ENCODE peak calls at places on chromosomes 4 and X, in seven cellular contexts. A is activated CD4-positive, alpha-beta T cell treated with anti-CD3 and anti-CD28 coated beads, Interleukin-2, amount 50 U/mL, for 24 hours; Y is cardiac fibroblast; K is uterus; Z is A549; W is RKO; N is COR-L47. M is an unnamed sample.

GRCh38 chr4:138857399-138857798 is 158.2 kb upstream of the NOCT start:
- DNase-seq in A (no peak), Y (no peak), K (no peak), Z (no peak), W (no peak), N (no peak), M (no peak)

GRCh38 chr4:23770011-23770410 is 119.8 kb downstream of the PPARGC1A start:
- DNase-seq in A (no peak), Y (no peak), K (no peak), Z (no peak), W (no peak), N (no peak), M (no peak)

GRCh38 chr4:144734522-144734921 is 88.6 kb downstream of the HHIP start:
- DNase-seq in A (no peak), Y (peak), K (no peak), Z (no peak), W (no peak), N (no peak), M (no peak)

GRCh38 chrX:107677501-107677901 is 49.2 kb downstream of the PRPS1 start:
- DNase-seq in A (no peak), Y (peak), K (no peak), Z (no peak), W (no peak), N (no peak), M (no peak)

GRCh38 chr4:76192221-76192620 is 21.4 kb downstream of the SCARB2 start:
- DNase-seq in A (no peak), Y (no peak), K (no peak), Z (no peak), W (no peak), N (no peak), M (no peak)

GRCh38 chr4:39319678-39320077 is 46.5 kb downstream of the RFC1 start:
- DNase-seq in A (no peak), Y (peak), K (no peak), Z (peak), W (peak), N (no peak), M (no peak)

GRCh38 chr4:25769251-25769650 is 93.5 kb downstream of the SEL1L3 start:
- DNase-seq in A (no peak), Y (peak), K (no peak), Z (no peak), W (peak), N (no peak), M (no peak)

GRCh38 chr4:36422582-36422981 is 141.2 kb downstream of the DTHD1 start:
- DNase-seq in A (no peak), Y (no peak), K (no peak), Z (no peak), W (no peak), N (no peak), M (no peak)

GRCh38 chr4:151806511-151806927 is 45.7 kb upstream of the GATB start:
- DNase-seq in A (no peak), Y (peak), K (no peak), Z (no peak), W (no peak), N (no peak), M (no peak)

GRCh38 chr4:110518889-110519490 is 43.0 kb downstream of the ENPEP start:
- DNase-seq in A (no peak), Y (peak), K (no peak), Z (no peak), W (peak), N (no peak), M (no peak)

GRCh38 chr4:185573651-185574199 is 38.4 kb upstream of the PDLIM3 start:
- DNase-seq in A (no peak), Y (peak), K (no peak), Z (peak), W (peak), N (no peak), M (peak)

GRCh38 chr4:22220965-22221364 is 272.4 kb upstream of the KCNIP4 start:
- DNase-seq in A (no peak), Y (no peak), K (peak), Z (no peak), W (no peak), N (no peak), M (no peak)

GRCh38 chr4:158903472-158904043 is 134.7 kb downstream of the FNIP2 start:
- DNase-seq in A (no peak), Y (no peak), K (no peak), Z (no peak), W (no peak), N (no peak), M (no peak)

GRCh38 chrX:87338510-87338909 is 179.1 kb upstream of the KLHL4 start:
- DNase-seq in A (no peak), Y (peak), K (no peak), Z (peak), W (peak), N (no peak), M (no peak)

GRCh38 chr4:6548201-6548881 is 26.6 kb upstream of the MAN2B2 start:
- DNase-seq in A (no peak), Y (peak), K (no peak), Z (peak), W (peak), N (peak), M (no peak)

GRCh38 chrX:117038918-117039440 is 576.2 kb upstream of the CT83 start:
- DNase-seq in A (no peak), Y (no peak), K (no peak), Z (no peak), W (no peak), N (no peak), M (no peak)

GRCh38 chr4:75831856-75832405 is 70.3 kb downstream of the PPEF2 start:
- DNase-seq in A (no peak), Y (no peak), K (no peak), Z (no peak), W (no peak), N (no peak), M (no peak)

GRCh38 chrX:73270753-73271152 is 56.1 kb upstream of the NAP1L2 start:
- DNase-seq in A (no peak), Y (no peak), K (no peak), Z (no peak), W (no peak), N (no peak), M (no peak)

GRCh38 chr4:183722738-183723560 is 63.9 kb downstream of the TRAPPC11 start:
- DNase-seq in A (no peak), Y (peak), K (peak), Z (no peak), W (no peak), N (peak), M (peak)

GRCh38 chrX:78650906-78651437 is 8.2 kb downstream of the RTL3 start:
- DNase-seq in A (no peak), Y (peak), K (no peak), Z (no peak), W (no peak), N (no peak), M (no peak)